ENCODE peak calls at places on chromosomes 12 and 14, in ten cellular contexts. One of them, this sample, is unnamed.

GRCh38 chr12:94725375-94726168 is 75.2 kb upstream of the TMCC3 start:
- DNase-seq in NCI-H1436: no peak
- DNase-seq in foreskin melanocyte: peak; percentile 62
- DNase-seq in psoas muscle: no peak
- DNase-seq in amygdala: no peak
- DNase-seq in omental fat pad: no peak
- DNase-seq in neural progenitor cell: peak; percentile 77
- DNase-seq in sciatic nerve: no peak
- DNase-seq in NCI-H1092 treated with DMSO at 0.1 percent for 48 hours: no peak
- DNase-seq in amniotic stem cell: no peak
- DNase-seq in this sample: no peak

GRCh38 chr14:83566567-83566966 is 1963.4 kb upstream of the FLRT2 start:
- DNase-seq in NCI-H1436: no peak
- DNase-seq in foreskin melanocyte: no peak
- DNase-seq in psoas muscle: no peak
- DNase-seq in amygdala: no peak
- DNase-seq in omental fat pad: no peak
- DNase-seq in neural progenitor cell: no peak
- DNase-seq in sciatic nerve: no peak
- DNase-seq in NCI-H1092 treated with DMSO at 0.1 percent for 48 hours: no peak
- DNase-seq in amniotic stem cell: no peak
- DNase-seq in this sample: no peak

GRCh38 chr14:21084988-21085853 is 13.2 kb downstream of the ZNF219 start:
- DNase-seq in NCI-H1436: no peak
- DNase-seq in foreskin melanocyte: no peak
- DNase-seq in psoas muscle: no peak
- DNase-seq in amygdala: no peak
- DNase-seq in omental fat pad: no peak
- DNase-seq in neural progenitor cell: no peak
- DNase-seq in sciatic nerve: no peak
- DNase-seq in NCI-H1092 treated with DMSO at 0.1 percent for 48 hours: no peak
- DNase-seq in amniotic stem cell: peak; percentile 70
- DNase-seq in this sample: no peak

GRCh38 chr14:64953661-64954060 is 11.1 kb upstream of the GPX2 start:
- DNase-seq in NCI-H1436: no peak
- DNase-seq in foreskin melanocyte: no peak
- DNase-seq in psoas muscle: no peak
- DNase-seq in amygdala: no peak
- DNase-seq in omental fat pad: no peak
- DNase-seq in neural progenitor cell: no peak
- DNase-seq in sciatic nerve: peak; percentile 13
- DNase-seq in NCI-H1092 treated with DMSO at 0.1 percent for 48 hours: no peak
- DNase-seq in amniotic stem cell: no peak
- DNase-seq in this sample: no peak

GRCh38 chr14:103960457-103960856 is 18.1 kb upstream of the RD3L start:
- DNase-seq in NCI-H1436: no peak
- DNase-seq in foreskin melanocyte: no peak
- DNase-seq in psoas muscle: no peak
- DNase-seq in amygdala: no peak
- DNase-seq in omental fat pad: no peak
- DNase-seq in neural progenitor cell: no peak
- DNase-seq in sciatic nerve: no peak
- DNase-seq in NCI-H1092 treated with DMSO at 0.1 percent for 48 hours: no peak
- DNase-seq in amniotic stem cell: no peak
- DNase-seq in this sample: no peak

GRCh38 chr12:8036366-8036765 is 3.9 kb downstream of the FOXJ2 start:
- DNase-seq in NCI-H1436: no peak
- DNase-seq in foreskin melanocyte: no peak
- DNase-seq in psoas muscle: peak; percentile 80
- DNase-seq in amygdala: no peak
- DNase-seq in omental fat pad: no peak
- DNase-seq in neural progenitor cell: no peak
- DNase-seq in sciatic nerve: no peak
- DNase-seq in NCI-H1092 treated with DMSO at 0.1 percent for 48 hours: no peak
- DNase-seq in amniotic stem cell: no peak
- DNase-seq in this sample: no peak

GRCh38 chr12:11769723-11770514 is 120.4 kb downstream of the ETV6 start:
- DNase-seq in NCI-H1436: no peak
- DNase-seq in foreskin melanocyte: no peak
- DNase-seq in psoas muscle: no peak
- DNase-seq in amygdala: no peak
- DNase-seq in omental fat pad: no peak
- DNase-seq in neural progenitor cell: no peak
- DNase-seq in sciatic nerve: no peak
- DNase-seq in NCI-H1092 treated with DMSO at 0.1 percent for 48 hours: no peak
- DNase-seq in amniotic stem cell: no peak
- DNase-seq in this sample: no peak

GRCh38 chr14:47917344-47917954 is 242.0 kb upstream of the MDGA2 start:
- DNase-seq in NCI-H1436: no peak
- DNase-seq in foreskin melanocyte: peak; percentile 30
- DNase-seq in psoas muscle: no peak
- DNase-seq in amygdala: peak; percentile 4
- DNase-seq in omental fat pad: no peak
- DNase-seq in neural progenitor cell: peak; percentile 34
- DNase-seq in sciatic nerve: no peak
- DNase-seq in NCI-H1092 treated with DMSO at 0.1 percent for 48 hours: no peak
- DNase-seq in amniotic stem cell: no peak
- DNase-seq in this sample: no peak

GRCh38 chr12:87667378-87667777 is 361.8 kb downstream of the C12orf50 start:
- DNase-seq in NCI-H1436: no peak
- DNase-seq in foreskin melanocyte: no peak
- DNase-seq in psoas muscle: no peak
- DNase-seq in amygdala: no peak
- DNase-seq in omental fat pad: no peak
- DNase-seq in neural progenitor cell: no peak
- DNase-seq in sciatic nerve: no peak
- DNase-seq in NCI-H1092 treated with DMSO at 0.1 percent for 48 hours: no peak
- DNase-seq in amniotic stem cell: no peak
- DNase-seq in this sample: no peak

GRCh38 chr12:107319536-107320030 is 226.2 kb upstream of the CRY1 start:
- DNase-seq in NCI-H1436: no peak
- DNase-seq in foreskin melanocyte: no peak
- DNase-seq in psoas muscle: no peak
- DNase-seq in amygdala: no peak
- DNase-seq in omental fat pad: no peak
- DNase-seq in neural progenitor cell: peak; percentile 57
- DNase-seq in sciatic nerve: no peak
- DNase-seq in NCI-H1092 treated with DMSO at 0.1 percent for 48 hours: no peak
- DNase-seq in amniotic stem cell: no peak
- DNase-seq in this sample: no peak

GRCh38 chr12:52442600-52443061 is 8.5 kb upstream of the KRT75 start:
- DNase-seq in NCI-H1436: no peak
- DNase-seq in foreskin melanocyte: no peak
- DNase-seq in psoas muscle: no peak
- DNase-seq in amygdala: no peak
- DNase-seq in omental fat pad: no peak
- DNase-seq in neural progenitor cell: peak; percentile 51
- DNase-seq in sciatic nerve: no peak
- DNase-seq in NCI-H1092 treated with DMSO at 0.1 percent for 48 hours: no peak
- DNase-seq in amniotic stem cell: no peak
- DNase-seq in this sample: no peak

GRCh38 chr12:110199360-110200123 is 75.4 kb downstream of the IFT81 start:
- DNase-seq in NCI-H1436: no peak
- DNase-seq in foreskin melanocyte: peak; percentile 49
- DNase-seq in psoas muscle: no peak
- DNase-seq in amygdala: no peak
- DNase-seq in omental fat pad: no peak
- DNase-seq in neural progenitor cell: no peak
- DNase-seq in sciatic nerve: no peak
- DNase-seq in NCI-H1092 treated with DMSO at 0.1 percent for 48 hours: no peak
- DNase-seq in amniotic stem cell: no peak
- DNase-seq in this sample: no peak

This sample was measured in GM18507.